ENCODE peak calls at places on chromosomes 7 and 10, in six cellular contexts. K, C, Y, F, W and H are unnamed samples.

GRCh38 chr10:17412323-17412722 is 42.1 kb downstream of the ST8SIA6 start:
- DNase-seq in F (no peak), C (no peak), Y (peak), W (no peak), K (no peak), H (no peak)

GRCh38 chr7:141184532-141185190 is 110.8 kb downstream of the TMEM178B start:
- DNase-seq in W (no peak), F (no peak), C (no peak), K (no peak), Y (no peak), H (no peak)

GRCh38 chr7:114818501-114818900 is 103.4 kb upstream of the MDFIC start:
- DNase-seq in K (no peak), W (no peak), C (peak), Y (no peak), F (no peak), H (peak)

GRCh38 chr7:33186187-33186586 is 56.8 kb downstream of the BBS9 start:
- DNase-seq in F (no peak), C (no peak), K (no peak), W (no peak), Y (no peak), H (peak)

GRCh38 chr7:43289826-43290225 is 177.4 kb downstream of the HECW1 start:
- DNase-seq in C (no peak), F (no peak), K (no peak), Y (no peak), W (no peak), H (no peak)

GRCh38 chr7:76185187-76185915 is 16.3 kb upstream of the SRRM3 start:
- DNase-seq in C (no peak), Y (no peak), W (no peak), K (no peak), F (no peak), H (no peak)

GRCh38 chr10:123620621-123621020 is 45.5 kb upstream of the GPR26 start:
- DNase-seq in W (no peak), K (no peak), C (no peak), Y (no peak), F (no peak), H (no peak)

GRCh38 chr10:79937661-79938226 is 11.2 kb downstream of the SFTPD start:
- DNase-seq in W (no peak), K (no peak), Y (no peak), C (no peak), F (no peak), H (no peak)

GRCh38 chr7:139341058-139341775 is at the start of gene FMC1:
- DNase-seq in K (peak), W (peak), C (peak), F (peak), Y (peak), H (peak)

GRCh38 chr7:85851571-85852193 is 664.8 kb upstream of the SEMA3D start:
- DNase-seq in W (no peak), F (no peak), Y (peak), K (no peak), C (peak), H (no peak)

DNA sequence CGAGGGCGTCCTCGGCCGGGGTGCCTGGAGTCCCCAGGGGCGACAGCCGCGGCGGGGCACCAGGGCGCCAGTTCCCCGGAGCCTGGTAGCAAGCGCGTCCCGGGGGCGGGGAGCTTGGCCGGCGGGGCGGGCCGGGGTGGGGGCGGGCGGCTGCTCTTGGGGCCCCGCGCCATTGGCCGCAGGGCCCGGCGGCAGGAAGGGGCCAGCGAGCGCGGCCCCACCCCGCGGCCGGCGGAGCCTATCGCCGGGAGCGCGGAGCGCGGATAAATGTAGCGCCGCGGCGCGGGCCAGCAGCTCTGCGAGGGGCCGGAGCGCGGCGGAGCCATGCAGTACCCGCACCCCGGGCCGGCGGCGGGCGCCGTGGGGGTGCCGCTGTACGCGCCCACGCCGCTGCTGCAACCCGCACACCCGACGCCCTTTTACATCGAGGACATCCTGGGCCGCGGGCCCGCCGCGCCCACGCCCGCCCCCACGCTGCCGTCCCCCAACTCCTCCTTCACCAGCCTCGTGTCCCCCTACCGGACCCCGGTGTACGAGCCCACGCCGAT is at the start of gene HHEX:
- DNase-seq in Y (peak), K (peak), F (no peak), C (peak), W (peak), H (no peak)
- TF ChIP-seq POLR2A in Y (peak), K (peak), F (peak), C (peak), W (no peak), H (no peak)

GRCh38 chr7:128409435-128410091 is at the start of gene IMPDH1:
- DNase-seq in K (peak), Y (peak), C (peak), F (peak), W (peak), H (peak)
- TF ChIP-seq POLR2A in K (peak), Y (no peak), C (peak), F (peak), W (peak), H (peak)

GRCh38 chr10:128050937-128051336 is 75.3 kb downstream of the MKI67 start:
- DNase-seq in K (no peak), W (no peak), Y (no peak), C (no peak), F (no peak), H (no peak)

GRCh38 chr10:128050117-128050516 is 76.1 kb downstream of the MKI67 start:
- DNase-seq in F (no peak), K (no peak), W (no peak), Y (no peak), C (no peak), H (no peak)

GRCh38 chr10:128047337-128047736 is 78.9 kb downstream of the MKI67 start:
- DNase-seq in K (peak), Y (peak), W (no peak), F (peak), C (no peak), H (no peak)

GRCh38 chr10:128047991-128048826 is 78.0 kb downstream of the MKI67 start:
- DNase-seq in Y (no peak), W (no peak), C (no peak), F (no peak), K (no peak), H (no peak)

GRCh38 chr10:128049226-128050010 is 76.8 kb downstream of the MKI67 start:
- DNase-seq in C (no peak), K (no peak), Y (no peak), W (no peak), F (no peak), H (no peak)
- TF ChIP-seq POLR2A in C (no peak), K (peak), Y (no peak), W (no peak), F (no peak), H (no peak)

DNA sequence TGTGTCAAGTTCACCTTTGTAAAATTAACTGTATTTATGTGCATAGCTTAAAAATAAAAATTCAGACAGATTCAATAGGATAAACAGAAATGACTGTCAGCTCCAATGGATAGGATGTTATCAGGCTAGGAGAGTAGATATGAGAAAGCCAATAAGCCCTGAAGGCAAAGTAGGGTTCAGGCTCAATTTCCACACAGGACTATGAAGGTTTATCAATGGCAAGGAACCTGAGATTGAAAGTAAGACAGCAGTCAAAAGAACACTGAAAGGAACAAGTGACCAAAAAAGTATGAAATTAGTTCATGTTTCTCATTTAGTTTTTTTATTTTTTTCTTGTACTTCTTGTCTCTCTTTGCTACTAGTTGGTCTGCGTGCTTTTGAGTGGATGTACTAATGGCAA is 121.4 kb downstream of the ELMO1 start:
- DNase-seq in F (no peak), C (no peak), Y (no peak), K (no peak), W (no peak), H (no peak)
- TF ChIP-seq POLR2A in F (no peak), C (no peak), Y (peak), K (no peak), W (no peak), H (no peak)

GRCh38 chr7:99331002-99331401 is 5.3 kb downstream of the ARPC1A start:
- DNase-seq in Y (no peak), F (no peak), K (no peak), W (no peak), C (no peak), H (no peak)

GRCh38 chr7:99324966-99325596 is 617 bp upstream of the ARPC1A start:
- DNase-seq in K (no peak), Y (no peak), F (no peak), W (no peak), C (no peak), H (no peak)

GRCh38 chr7:99326408-99326782 is 697 bp downstream of the ARPC1A start:
- DNase-seq in C (no peak), F (no peak), Y (peak), K (no peak), W (no peak), H (no peak)

GRCh38 chr7:99324559-99324958 is 1.1 kb upstream of the ARPC1A start:
- DNase-seq in C (no peak), F (no peak), W (no peak), K (peak), Y (no peak), H (no peak)

GRCh38 chr7:99325597-99326407 is at the start of gene ARPC1A:
- DNase-seq in Y (peak), K (peak), W (peak), F (peak), C (peak), H (peak)
- TF ChIP-seq POLR2A in Y (peak), K (peak), W (peak), F (peak), C (peak), H (peak)